ENCODE peak calls at places on chromosomes 16 and 17, in five cellular contexts. M is fibroblast of lung, X is AG10803, W is choroid plexus epithelial cell, P is tibial artery. I is an unnamed sample.

GRCh38 chr17:81814748-81815645 is 11.0 kb downstream of the GCGR start:
- DNase-seq in M (no peak), X (no peak), W (no peak), P (no peak), I (no peak)

GRCh38 chr16:20323591-20324117 is 3.7 kb downstream of the GP2 start:
- DNase-seq in M (no peak), X (no peak), W (no peak), P (no peak), I (no peak)

GRCh38 chr16:52976539-52977167 is 76.0 kb downstream of the CHD9NB start:
- DNase-seq in M (peak), X (peak), W (peak), P (no peak), I (peak)

GRCh38 chr16:67115649-67116048 is 5.9 kb downstream of the PHAF1 start:
- DNase-seq in M (peak), X (peak), W (peak), P (peak), I (peak)

GRCh38 chr16:10112021-10112420 is 70.2 kb downstream of the GRIN2A start:
- DNase-seq in M (no peak), X (no peak), W (no peak), P (no peak), I (no peak)

GRCh38 chr17:7497636-7498035 is 13.5 kb downstream of the POLR2A start:
- DNase-seq in M (no peak), X (no peak), W (no peak), P (peak), I (no peak)

GRCh38 chr16:51245306-51245705 is 94.2 kb upstream of the SALL1 start:
- DNase-seq in M (no peak), X (no peak), W (no peak), P (no peak), I (no peak)

GRCh38 chr17:9806709-9807108 is 15.2 kb downstream of the GSG1L2 start:
- DNase-seq in M (no peak), X (no peak), W (no peak), P (no peak), I (no peak)

GRCh38 chr16:20114356-20114755 is 40.7 kb upstream of the GPR139 start:
- DNase-seq in M (no peak), X (no peak), W (no peak), P (no peak), I (no peak)

DNA sequence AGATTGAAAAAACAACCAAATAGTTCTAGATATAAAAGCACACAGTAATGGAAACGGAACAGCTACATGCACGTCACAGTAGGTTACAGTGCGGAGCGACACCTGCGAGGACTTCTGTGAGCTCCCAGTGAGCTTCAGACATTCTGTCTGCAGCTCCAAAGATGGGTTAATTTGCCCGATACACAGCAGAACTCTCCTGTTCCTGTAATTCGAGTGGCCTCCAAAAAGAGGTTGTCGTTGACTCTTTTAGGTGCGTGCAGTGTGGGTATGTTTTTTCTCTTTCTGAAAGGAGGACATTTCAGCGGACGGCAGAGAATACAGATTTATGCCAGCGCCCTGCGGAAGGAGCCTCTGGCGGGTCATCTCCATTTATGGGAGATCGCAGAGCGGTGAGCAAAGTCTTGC is 2.9 kb downstream of the OR1F1 start:
- DNase-seq in M (no peak), X (no peak), W (no peak), P (no peak), I (no peak)
- H3K4me3 ChIP-seq in M (peak), X (peak), W (no peak), P (no peak), I (no peak)

DNA sequence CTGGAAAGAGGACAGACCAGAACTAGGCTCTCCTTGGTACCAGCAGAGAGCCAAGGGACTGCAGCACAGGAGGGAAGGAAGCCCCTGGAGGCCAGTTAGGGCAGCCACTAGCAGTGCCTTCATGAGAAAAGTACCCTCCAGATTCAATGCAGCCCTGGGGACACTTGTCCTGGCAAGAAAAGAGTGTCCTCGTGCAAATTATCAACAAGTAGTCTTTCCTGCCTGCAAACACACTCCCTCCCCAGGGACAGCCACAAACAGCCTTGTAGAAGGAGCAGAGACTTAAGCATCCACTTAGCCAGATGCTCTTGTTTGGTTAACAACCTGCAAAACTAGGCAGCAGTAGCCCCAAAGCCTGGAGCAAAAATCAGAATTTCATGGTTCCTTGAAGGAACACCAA is 24.3 kb downstream of the CENPV start:
- DNase-seq in M (no peak), X (no peak), W (no peak), P (peak), I (peak)
- TF ChIP-seq CTCF in M (no peak), X (peak), W (peak), P (no peak), I (peak)

GRCh38 chr16:13959626-13960025 is 39.7 kb downstream of the ERCC4 start:
- DNase-seq in M (no peak), X (no peak), W (no peak), P (no peak), I (no peak)

GRCh38 chr16:13958438-13958837 is 38.5 kb downstream of the ERCC4 start:
- DNase-seq in M (no peak), X (no peak), W (no peak), P (no peak), I (no peak)

GRCh38 chr16:13956635-13957196 is 36.8 kb downstream of the ERCC4 start:
- DNase-seq in M (no peak), X (no peak), W (no peak), P (no peak), I (no peak)

GRCh38 chr16:13961099-13961811 is 41.3 kb downstream of the ERCC4 start:
- DNase-seq in M (peak), X (no peak), W (peak), P (no peak), I (peak)

DNA sequence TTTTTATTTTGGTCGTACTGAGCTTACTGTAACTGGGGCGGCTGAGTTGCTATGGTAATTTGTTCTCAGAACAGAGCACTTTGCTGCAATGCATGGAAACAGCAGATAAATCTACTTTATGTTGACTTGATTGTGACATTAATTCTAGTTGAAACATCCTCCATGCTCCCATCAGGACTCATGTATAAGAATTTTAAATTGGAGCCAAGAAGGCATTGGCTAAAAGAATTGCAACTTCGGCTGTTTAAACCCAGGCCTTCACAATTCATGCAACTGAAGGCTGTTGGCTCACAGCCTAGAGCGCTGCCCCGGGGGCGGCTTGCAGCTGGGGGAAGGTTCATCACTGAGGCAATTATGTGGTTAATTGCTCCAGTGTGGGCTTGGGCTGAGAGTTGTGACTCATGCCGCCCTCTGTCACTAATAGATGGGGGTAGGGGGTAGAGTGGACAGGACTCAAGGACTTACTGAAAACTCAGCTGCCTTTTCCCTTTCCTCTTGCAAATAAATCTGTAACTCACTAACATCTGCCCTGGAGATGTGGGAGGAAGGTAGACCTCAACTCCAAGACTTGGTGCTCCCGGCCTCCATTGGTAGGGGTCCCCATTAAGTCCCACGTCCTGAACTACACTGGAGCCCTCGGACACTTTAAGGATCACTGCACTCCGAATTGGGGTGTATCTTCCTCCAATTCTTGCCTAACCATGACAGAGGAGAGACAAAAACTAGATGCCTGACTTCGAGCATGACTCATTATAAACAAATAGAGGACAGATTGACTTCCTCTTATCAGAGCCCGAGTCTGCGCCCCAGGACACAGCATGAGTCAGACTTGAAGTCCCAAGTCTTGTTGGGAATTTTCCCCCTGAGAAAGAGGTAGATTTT is 37.5 kb downstream of the ERCC4 start:
- DNase-seq in M (peak), X (peak), W (peak), P (peak), I (peak)
- H3K4me3 ChIP-seq in M (peak), X (peak), W (peak), P (peak), I (peak)

GRCh38 chr17:45395569-45396415 is 36.9 kb downstream of the ARHGAP27 start:
- DNase-seq in M (no peak), X (no peak), W (no peak), P (no peak), I (no peak)
- TF ChIP-seq CTCF in M (no peak), X (no peak), W (no peak), P (no peak), I (no peak)

GRCh38 chr17:76241776-76242175 is 1.5 kb upstream of the RNF157 start:
- DNase-seq in M (no peak), X (no peak), W (no peak), P (peak), I (no peak)

GRCh38 chr17:76238847-76239537 is 1.3 kb downstream of the RNF157 start:
- DNase-seq in M (no peak), X (no peak), W (no peak), P (no peak), I (no peak)

GRCh38 chr17:76239538-76240274 is 587 bp downstream of the RNF157 start:
- DNase-seq in M (no peak), X (no peak), W (no peak), P (no peak), I (no peak)

GRCh38 chr17:76240461-76241204 is at the start of gene RNF157:
- DNase-seq in M (peak), X (no peak), W (peak), P (peak), I (peak)

GRCh38 chr17:76241205-76241539 is 879 bp upstream of the RNF157 start:
- DNase-seq in M (no peak), X (no peak), W (peak), P (peak), I (peak)
- H3K4me3 ChIP-seq in M (peak), X (peak), W (peak), P (peak), I (peak)

GRCh38 chr16:62066747-62067146 is 30.5 kb upstream of the CDH8 start:
- DNase-seq in M (no peak), X (no peak), W (no peak), P (no peak), I (no peak)

GRCh38 chr16:62064173-62064572 is 27.9 kb upstream of the CDH8 start:
- DNase-seq in M (no peak), X (no peak), W (no peak), P (no peak), I (no peak)

GRCh38 chr16:62067182-62067581 is 30.9 kb upstream of the CDH8 start:
- DNase-seq in M (no peak), X (no peak), W (no peak), P (no peak), I (no peak)

GRCh38 chr16:62067981-62068380 is 31.7 kb upstream of the CDH8 start:
- DNase-seq in M (no peak), X (no peak), W (no peak), P (no peak), I (no peak)

GRCh38 chr16:62068747-62069146 is 32.5 kb upstream of the CDH8 start:
- DNase-seq in M (no peak), X (no peak), W (no peak), P (no peak), I (peak)
- TF ChIP-seq CTCF in M (no peak), X (no peak), W (no peak), P (no peak), I (peak)

GRCh38 chr16:15644306-15644961 is 1.5 kb upstream of the MARF1 start:
- DNase-seq in M (peak), X (peak), W (no peak), P (no peak), I (no peak)
- H3K4me3 ChIP-seq in M (peak), X (peak), W (no peak), P (no peak), I (no peak)

I was measured in cardiac fibroblast.